ENCODE peak calls at places on chromosomes 6 and 20, in nine cellular contexts. One of them, this sample, is unnamed.

GRCh38 chr6:155408981-155409380 is 46.7 kb downstream of the NOX3 start:
- DNase-seq in left ventricle myocardium inferior: no peak
- DNase-seq in Karpas-422: no peak
- DNase-seq in right atrium auricular region: no peak
- DNase-seq in HCT116: no peak
- DNase-seq in ovary: no peak
- DNase-seq in lung: no peak
- DNase-seq in heart right ventricle: no peak
- DNase-seq in uterus: no peak
- DNase-seq in this sample: no peak

GRCh38 chr6:41037107-41037900 is 1.7 kb downstream of the UNC5CL start:
- DNase-seq in right atrium auricular region: no peak
- DNase-seq in lung: no peak
- DNase-seq in ovary: no peak
- DNase-seq in HCT116: no peak
- DNase-seq in Karpas-422: no peak
- DNase-seq in heart right ventricle: no peak
- DNase-seq in left ventricle myocardium inferior: no peak
- DNase-seq in uterus: no peak
- DNase-seq in this sample: no peak

GRCh38 chr6:72841195-72841594 is 219.3 kb downstream of the KCNQ5 start:
- DNase-seq in HCT116: no peak
- DNase-seq in Karpas-422: no peak
- DNase-seq in right atrium auricular region: no peak
- DNase-seq in ovary: no peak
- DNase-seq in lung: no peak
- DNase-seq in left ventricle myocardium inferior: no peak
- DNase-seq in heart right ventricle: no peak
- DNase-seq in uterus: no peak
- DNase-seq in this sample: no peak

GRCh38 chr20:59955131-59955796 is 3.0 kb upstream of the CDH26 start:
- DNase-seq in Karpas-422: no peak
- DNase-seq in left ventricle myocardium inferior: no peak
- DNase-seq in uterus: no peak
- DNase-seq in ovary: no peak
- DNase-seq in right atrium auricular region: no peak
- DNase-seq in lung: no peak
- DNase-seq in HCT116: peak; percentile 12
- DNase-seq in heart right ventricle: no peak
- DNase-seq in this sample: no peak

GRCh38 chr20:37789408-37789807 is 95.6 kb downstream of the CTNNBL1 start:
- DNase-seq in uterus: no peak
- DNase-seq in left ventricle myocardium inferior: no peak
- DNase-seq in HCT116: no peak
- DNase-seq in ovary: no peak
- DNase-seq in right atrium auricular region: no peak
- DNase-seq in Karpas-422: peak; percentile 89
- DNase-seq in lung: no peak
- DNase-seq in heart right ventricle: no peak
- DNase-seq in this sample: no peak

GRCh38 chr20:57547250-57547649 is 13.7 kb upstream of the PCK1 start:
- DNase-seq in uterus: no peak
- DNase-seq in lung: no peak
- DNase-seq in ovary: no peak
- DNase-seq in Karpas-422: no peak
- DNase-seq in left ventricle myocardium inferior: no peak
- DNase-seq in heart right ventricle: no peak
- DNase-seq in HCT116: no peak
- DNase-seq in right atrium auricular region: no peak
- DNase-seq in this sample: no peak

GRCh38 chr6:138109042-138109997 is 2.1 kb upstream of the PERP start:
- DNase-seq in ovary: peak; percentile 32
- DNase-seq in uterus: peak; percentile 69
- DNase-seq in HCT116: peak; percentile 78
- DNase-seq in lung: peak; percentile 68
- DNase-seq in heart right ventricle: peak; percentile 29
- DNase-seq in Karpas-422: peak; percentile 88
- DNase-seq in left ventricle myocardium inferior: peak; percentile 51
- DNase-seq in right atrium auricular region: peak; percentile 81
- DNase-seq in this sample: peak; percentile 70

GRCh38 chr6:105785412-105785811 is 300.7 kb upstream of the PRDM1 start:
- DNase-seq in HCT116: no peak
- DNase-seq in Karpas-422: no peak
- DNase-seq in uterus: no peak
- DNase-seq in lung: no peak
- DNase-seq in heart right ventricle: no peak
- DNase-seq in ovary: no peak
- DNase-seq in left ventricle myocardium inferior: no peak
- DNase-seq in right atrium auricular region: no peak
- DNase-seq in this sample: no peak

GRCh38 chr6:106056060-106056737 is 29.9 kb upstream of the PRDM1 start:
- DNase-seq in Karpas-422: no peak
- DNase-seq in heart right ventricle: no peak
- DNase-seq in left ventricle myocardium inferior: no peak
- DNase-seq in lung: no peak
- DNase-seq in uterus: no peak
- DNase-seq in HCT116: no peak
- DNase-seq in right atrium auricular region: no peak
- DNase-seq in ovary: no peak
- DNase-seq in this sample: no peak

GRCh38 chr6:1491025-1491424 is 101.6 kb downstream of the FOXF2 start:
- DNase-seq in uterus: no peak
- DNase-seq in lung: no peak
- DNase-seq in left ventricle myocardium inferior: no peak
- DNase-seq in Karpas-422: no peak
- DNase-seq in HCT116: no peak
- DNase-seq in right atrium auricular region: no peak
- DNase-seq in ovary: no peak
- DNase-seq in heart right ventricle: no peak
- DNase-seq in this sample: no peak

GRCh38 chr6:154766993-154767392 is 33.8 kb downstream of the SCAF8 start:
- DNase-seq in heart right ventricle: no peak
- DNase-seq in right atrium auricular region: no peak
- DNase-seq in HCT116: no peak
- DNase-seq in Karpas-422: no peak
- DNase-seq in lung: no peak
- DNase-seq in ovary: no peak
- DNase-seq in left ventricle myocardium inferior: no peak
- DNase-seq in uterus: no peak
- DNase-seq in this sample: no peak

GRCh38 chr20:22691369-22692118 is 107.2 kb upstream of the FOXA2 start:
- DNase-seq in right atrium auricular region: peak; percentile 85
- DNase-seq in lung: peak; percentile 80
- DNase-seq in ovary: peak; percentile 70
- DNase-seq in Karpas-422: peak; percentile 91
- DNase-seq in HCT116: peak; percentile 51
- DNase-seq in left ventricle myocardium inferior: peak; percentile 71
- DNase-seq in uterus: peak; percentile 52
- DNase-seq in heart right ventricle: peak; percentile 79
- DNase-seq in this sample: no peak

GRCh38 chr6:26351544-26351953 is 13.4 kb upstream of the BTN3A2 start:
- DNase-seq in lung: no peak
- DNase-seq in heart right ventricle: no peak
- DNase-seq in right atrium auricular region: no peak
- DNase-seq in Karpas-422: no peak
- DNase-seq in left ventricle myocardium inferior: no peak
- DNase-seq in uterus: no peak
- DNase-seq in ovary: no peak
- DNase-seq in HCT116: peak; percentile 76
- DNase-seq in this sample: peak; percentile 82

GRCh38 chr6:142735182-142735581 is 209.8 kb downstream of the HIVEP2 start:
- DNase-seq in ovary: no peak
- DNase-seq in Karpas-422: no peak
- DNase-seq in left ventricle myocardium inferior: no peak
- DNase-seq in right atrium auricular region: no peak
- DNase-seq in lung: no peak
- DNase-seq in heart right ventricle: no peak
- DNase-seq in uterus: no peak
- DNase-seq in HCT116: no peak
- DNase-seq in this sample: peak; percentile 95

GRCh38 chr20:57188576-57189079 is 77.8 kb downstream of the BMP7 start:
- DNase-seq in Karpas-422: no peak
- DNase-seq in heart right ventricle: no peak
- DNase-seq in HCT116: no peak
- DNase-seq in ovary: no peak
- DNase-seq in uterus: no peak
- DNase-seq in lung: no peak
- DNase-seq in left ventricle myocardium inferior: no peak
- DNase-seq in right atrium auricular region: no peak
- DNase-seq in this sample: no peak

GRCh38 chr6:41097467-41098090 is 24.8 kb downstream of the NFYA start:
- DNase-seq in uterus: no peak
- DNase-seq in ovary: no peak
- DNase-seq in Karpas-422: no peak
- DNase-seq in lung: no peak
- DNase-seq in heart right ventricle: no peak
- DNase-seq in right atrium auricular region: no peak
- DNase-seq in left ventricle myocardium inferior: no peak
- DNase-seq in HCT116: no peak
- DNase-seq in this sample: no peak

GRCh38 chr6:32149577-32149845 is 2.2 kb downstream of the PRRT1 start:
- DNase-seq in ovary: no peak
- DNase-seq in right atrium auricular region: no peak
- DNase-seq in Karpas-422: no peak
- DNase-seq in lung: no peak
- DNase-seq in left ventricle myocardium inferior: no peak
- DNase-seq in uterus: no peak
- DNase-seq in HCT116: no peak
- DNase-seq in heart right ventricle: no peak
- DNase-seq in this sample: no peak

GRCh38 chr6:32151885-32152311 is at the start of gene PRRT1:
- DNase-seq in right atrium auricular region: no peak
- DNase-seq in lung: no peak
- DNase-seq in Karpas-422: no peak
- DNase-seq in ovary: peak; percentile 46
- DNase-seq in heart right ventricle: no peak
- DNase-seq in uterus: peak; percentile 39
- DNase-seq in HCT116: no peak
- DNase-seq in left ventricle myocardium inferior: no peak
- DNase-seq in this sample: no peak

GRCh38 chr6:32148722-32149576 is 2.8 kb downstream of the PRRT1 start:
- DNase-seq in heart right ventricle: peak; percentile 64
- DNase-seq in HCT116: no peak
- DNase-seq in right atrium auricular region: peak; percentile 78
- DNase-seq in lung: peak; percentile 63
- DNase-seq in uterus: no peak
- DNase-seq in ovary: no peak
- DNase-seq in Karpas-422: peak; percentile 44
- DNase-seq in left ventricle myocardium inferior: no peak
- DNase-seq in this sample: no peak

GRCh38 chr6:32151131-32151884 is 431 bp downstream of the PRRT1 start:
- DNase-seq in heart right ventricle: no peak
- DNase-seq in Karpas-422: no peak
- DNase-seq in HCT116: no peak
- DNase-seq in ovary: no peak
- DNase-seq in right atrium auricular region: no peak
- DNase-seq in uterus: peak; percentile 22
- DNase-seq in lung: no peak
- DNase-seq in left ventricle myocardium inferior: no peak
- DNase-seq in this sample: no peak

GRCh38 chr6:32149932-32150920 is 1.5 kb downstream of the PRRT1 start:
- DNase-seq in uterus: no peak
- DNase-seq in Karpas-422: no peak
- DNase-seq in ovary: no peak
- DNase-seq in heart right ventricle: no peak
- DNase-seq in left ventricle myocardium inferior: no peak
- DNase-seq in right atrium auricular region: no peak
- DNase-seq in lung: no peak
- DNase-seq in HCT116: no peak
- DNase-seq in this sample: no peak
- H3K36me3 ChIP-seq in uterus: no peaks in the 10 kb centered on the region
- H3K36me3 ChIP-seq in Karpas-422: no peaks in the 10 kb centered on the region
- H3K36me3 ChIP-seq in ovary: no peaks in the 10 kb centered on the region
- H3K36me3 ChIP-seq in heart right ventricle: peaks cover 9% of the 10 kb centered on the region
- H3K36me3 ChIP-seq in left ventricle myocardium inferior: no peaks in the 10 kb centered on the region
- H3K36me3 ChIP-seq in right atrium auricular region: no peaks in the 10 kb centered on the region
- H3K36me3 ChIP-seq in lung: no peaks in the 10 kb centered on the region
- H3K36me3 ChIP-seq in HCT116: no peaks in the 10 kb centered on the region
- H3K36me3 ChIP-seq in this sample: no peaks in the 10 kb centered on the region

GRCh38 chr20:421685-422250 is 13.7 kb downstream of the RBCK1 start:
- DNase-seq in HCT116: no peak
- DNase-seq in lung: no peak
- DNase-seq in right atrium auricular region: no peak
- DNase-seq in ovary: no peak
- DNase-seq in Karpas-422: no peak
- DNase-seq in left ventricle myocardium inferior: no peak
- DNase-seq in heart right ventricle: no peak
- DNase-seq in uterus: no peak
- DNase-seq in this sample: no peak
- H3K36me3 ChIP-seq in HCT116: peaks cover 8% of the 10 kb centered on the region
- H3K36me3 ChIP-seq in lung: peaks cover 61% of the 10 kb centered on the region
- H3K36me3 ChIP-seq in right atrium auricular region: peaks cover 45% of the 10 kb centered on the region
- H3K36me3 ChIP-seq in ovary: no peaks in the 10 kb centered on the region
- H3K36me3 ChIP-seq in Karpas-422: peaks cover 11% of the 10 kb centered on the region
- H3K36me3 ChIP-seq in left ventricle myocardium inferior: peaks cover 75% of the 10 kb centered on the region
- H3K36me3 ChIP-seq in heart right ventricle: peaks cover 95% of the 10 kb centered on the region
- H3K36me3 ChIP-seq in uterus: no peaks in the 10 kb centered on the region
- H3K36me3 ChIP-seq in this sample: peaks cover 10% of the 10 kb centered on the region

DNA sequence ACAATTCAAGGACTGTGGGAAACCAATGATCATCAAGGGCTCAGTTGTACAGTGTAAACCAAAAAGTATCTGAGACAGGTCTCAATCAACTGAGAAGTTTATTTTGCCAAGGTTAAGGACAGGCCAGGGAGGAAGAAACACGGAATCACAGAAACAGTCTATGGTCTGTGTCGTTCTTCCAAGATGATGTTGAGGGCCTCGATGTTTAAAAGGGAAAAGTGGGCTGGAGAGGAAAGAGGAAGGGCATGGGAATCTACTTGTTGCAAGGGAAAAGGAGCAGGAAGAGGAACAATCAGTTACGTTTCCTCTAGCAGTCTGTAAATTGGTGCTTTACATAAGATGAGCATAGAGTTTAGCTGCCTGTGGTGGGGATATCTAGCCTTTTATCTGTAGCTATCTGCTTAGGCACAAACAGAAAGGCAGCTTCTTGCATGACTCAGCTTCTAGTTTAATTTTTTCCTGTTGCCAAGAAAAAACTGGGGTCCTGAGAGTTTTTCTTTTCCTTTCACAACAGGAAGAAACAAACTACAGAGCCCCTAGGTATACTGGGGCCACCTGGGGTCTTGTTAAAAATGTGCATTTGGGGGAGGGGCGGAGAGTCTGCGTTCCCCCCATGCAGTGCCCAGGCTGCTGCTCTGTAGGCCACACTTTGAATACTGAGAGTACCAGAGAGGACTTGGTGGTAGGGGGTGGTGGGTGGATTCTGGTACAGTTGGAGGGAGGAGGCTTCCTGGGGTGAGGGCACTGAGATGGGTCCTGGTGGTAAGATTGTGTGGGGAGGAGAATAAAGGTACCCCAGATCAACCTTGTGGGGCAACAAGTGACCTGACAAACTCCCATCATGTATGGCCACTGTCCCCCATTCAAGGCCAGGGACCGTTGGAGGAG is 35.3 kb upstream of the EZR start:
- DNase-seq in left ventricle myocardium inferior: no peak
- DNase-seq in ovary: no peak
- DNase-seq in right atrium auricular region: no peak
- DNase-seq in heart right ventricle: no peak
- DNase-seq in lung: no peak
- DNase-seq in uterus: no peak
- DNase-seq in HCT116: no peak
- DNase-seq in Karpas-422: no peak
- DNase-seq in this sample: no peak
- H3K36me3 ChIP-seq in left ventricle myocardium inferior: no peaks in the 10 kb centered on the region
- H3K36me3 ChIP-seq in ovary: no peaks in the 10 kb centered on the region
- H3K36me3 ChIP-seq in right atrium auricular region: no peaks in the 10 kb centered on the region
- H3K36me3 ChIP-seq in heart right ventricle: no peaks in the 10 kb centered on the region
- H3K36me3 ChIP-seq in lung: no peaks in the 10 kb centered on the region
- H3K36me3 ChIP-seq in uterus: no peaks in the 10 kb centered on the region
- H3K36me3 ChIP-seq in HCT116: no peaks in the 10 kb centered on the region
- H3K36me3 ChIP-seq in Karpas-422: no peaks in the 10 kb centered on the region
- H3K36me3 ChIP-seq in this sample: no peaks in the 10 kb centered on the region

GRCh38 chr6:83167726-83168278 is 25.3 kb downstream of the PGM3 start:
- DNase-seq in uterus: no peak
- DNase-seq in heart right ventricle: no peak
- DNase-seq in HCT116: no peak
- DNase-seq in left ventricle myocardium inferior: no peak
- DNase-seq in ovary: no peak
- DNase-seq in right atrium auricular region: no peak
- DNase-seq in lung: no peak
- DNase-seq in Karpas-422: no peak
- DNase-seq in this sample: no peak
- H3K36me3 ChIP-seq in uterus: no peaks in the 10 kb centered on the region
- H3K36me3 ChIP-seq in heart right ventricle: peaks cover 100% of the 10 kb centered on the region
- H3K36me3 ChIP-seq in HCT116: peaks cover 47% of the 10 kb centered on the region
- H3K36me3 ChIP-seq in left ventricle myocardium inferior: peaks cover 100% of the 10 kb centered on the region
- H3K36me3 ChIP-seq in ovary: no peaks in the 10 kb centered on the region
- H3K36me3 ChIP-seq in right atrium auricular region: peaks cover 94% of the 10 kb centered on the region
- H3K36me3 ChIP-seq in lung: peaks cover 19% of the 10 kb centered on the region
- H3K36me3 ChIP-seq in Karpas-422: peaks cover 66% of the 10 kb centered on the region
- H3K36me3 ChIP-seq in this sample: no peaks in the 10 kb centered on the region